ENCODE peak calls at places on chromosome 7, in six cellular contexts. G is testis, M is HS-5, X is fibroblast of the aortic adventitia, T is posterior vena cava, W is heart left ventricle. C is an unnamed sample.

GRCh38 chr7:134018321-134018720 is 108.8 kb upstream of the LRGUK start:
- DNase-seq in X (no peak), T (no peak), M (no peak), G (peak; percentile 69), W (no peak), C (no peak)

GRCh38 chr7:47693161-47693740 is 111.3 kb upstream of the TNS3 start:
- DNase-seq in G (no peak), W (no peak), T (no peak), X (peak; percentile 51), M (peak; percentile 22), C (no peak)

GRCh38 chr7:30911561-30911969 is at the start of gene AQP1:
- DNase-seq in G (no peak), W (peak; percentile 93), T (peak; percentile 95), X (peak; percentile 38), M (no peak), C (no peak)

GRCh38 chr7:127938588-127938987 is 92.6 kb downstream of the LRRC4 start:
- DNase-seq in X (peak; percentile 83), M (peak; percentile 46), W (no peak), G (no peak), T (no peak), C (no peak)

GRCh38 chr7:43353902-43354301 is 229.0 kb upstream of the STK17A start:
- DNase-seq in W (no peak), T (no peak), M (no peak), X (no peak), G (no peak), C (no peak)

GRCh38 chr7:13091974-13092707 is 404.7 kb downstream of the ARL4A start:
- DNase-seq in M (no peak), T (no peak), X (peak; percentile 47), W (no peak), G (no peak), C (no peak)

GRCh38 chr7:13829914-13830603 is 159.4 kb downstream of the ETV1 start:
- DNase-seq in W (peak; percentile 13), X (peak; percentile 90), G (no peak), T (no peak), M (peak; percentile 49), C (no peak)

GRCh38 chr7:14761506-14762296 is 140.8 kb downstream of the DGKB start:
- DNase-seq in W (peak; percentile 78), M (no peak), G (peak; percentile 20), T (peak; percentile 88), X (peak; percentile 87), C (no peak)

GRCh38 chr7:7902845-7903244 is 65.8 kb upstream of the GLCCI1 start:
- DNase-seq in T (no peak), X (no peak), M (no peak), W (no peak), G (no peak), C (no peak)

GRCh38 chr7:27897441-27897847 is 157.5 kb downstream of the TAX1BP1 start:
- DNase-seq in M (no peak), X (no peak), G (no peak), W (no peak), T (no peak), C (no peak)

GRCh38 chr7:105429746-105430612 is 41.3 kb upstream of the SRPK2 start:
- DNase-seq in G (peak; percentile 78), M (no peak), T (no peak), W (peak; percentile 9), X (peak; percentile 61), C (no peak)

GRCh38 chr7:131889572-131890150 is 333.2 kb upstream of the PODXL start:
- DNase-seq in W (no peak), G (no peak), M (no peak), T (no peak), X (no peak), C (no peak)

GRCh38 chr7:19117870-19118608 is 603 bp upstream of the TWIST1 start:
- DNase-seq in M (no peak), W (peak; percentile 9), X (no peak), G (no peak), T (peak; percentile 77), C (no peak)

GRCh38 chr7:129993275-129993674 is 40.5 kb upstream of the UBE2H start:
- DNase-seq in M (no peak), T (no peak), W (no peak), X (peak; percentile 16), G (no peak), C (no peak)

GRCh38 chr7:29146082-29146706 is at the start of gene CPVL:
- DNase-seq in T (peak; percentile 89), G (peak; percentile 91), W (peak; percentile 79), M (peak; percentile 73), X (no peak), C (no peak)

GRCh38 chr7:28163955-28164354 is 16.6 kb downstream of the JAZF1 start:
- DNase-seq in G (no peak), M (no peak), W (no peak), X (peak; percentile 70), T (no peak), C (no peak)

GRCh38 chr7:38863609-38864291 is 45.2 kb downstream of the VPS41 start:
- DNase-seq in M (no peak), T (no peak), W (no peak), G (no peak), X (no peak), C (no peak)

GRCh38 chr7:66355762-66356161 is 150.6 kb downstream of the TPST1 start:
- DNase-seq in M (no peak), X (no peak), T (no peak), W (no peak), G (no peak), C (no peak)